ENCODE peak calls at places on chromosomes 2 and 18, in four cellular contexts. V is IMR-90, C is trophoblast cell, N is H9. Q is an unnamed sample.

GRCh38 chr2:127070221-127070620 is 36.7 kb downstream of the BIN1 start:
- DNase-seq in C (no peak), N (no peak), V (no peak), Q (no peak)

GRCh38 chr2:119958642-119959268 is 54.1 kb upstream of the EPB41L5 start:
- DNase-seq in V (peak), C (no peak), N (no peak), Q (no peak)

GRCh38 chr2:120578576-120579352 is 156.9 kb upstream of the GLI2 start:
- DNase-seq in N (no peak), V (no peak), C (no peak), Q (no peak)

GRCh38 chr18:13141209-13141608 is 77.4 kb upstream of the LDLRAD4 start:
- DNase-seq in C (no peak), N (no peak), V (no peak), Q (no peak)

GRCh38 chr2:2743164-2743571 is 412.1 kb upstream of the MYT1L start:
- DNase-seq in V (peak), C (no peak), N (no peak), Q (no peak)

GRCh38 chr2:99802730-99803129 is 312.9 kb upstream of the REV1 start:
- DNase-seq in V (no peak), C (no peak), N (no peak), Q (no peak)

GRCh38 chr2:179677148-179677688 is 184.2 kb downstream of the ZNF385B start:
- DNase-seq in V (peak), N (no peak), C (no peak), Q (no peak)

GRCh38 chr2:235669269-235669831 is 175.5 kb downstream of the AGAP1 start:
- DNase-seq in N (peak), V (peak), C (peak), Q (peak)

DNA sequence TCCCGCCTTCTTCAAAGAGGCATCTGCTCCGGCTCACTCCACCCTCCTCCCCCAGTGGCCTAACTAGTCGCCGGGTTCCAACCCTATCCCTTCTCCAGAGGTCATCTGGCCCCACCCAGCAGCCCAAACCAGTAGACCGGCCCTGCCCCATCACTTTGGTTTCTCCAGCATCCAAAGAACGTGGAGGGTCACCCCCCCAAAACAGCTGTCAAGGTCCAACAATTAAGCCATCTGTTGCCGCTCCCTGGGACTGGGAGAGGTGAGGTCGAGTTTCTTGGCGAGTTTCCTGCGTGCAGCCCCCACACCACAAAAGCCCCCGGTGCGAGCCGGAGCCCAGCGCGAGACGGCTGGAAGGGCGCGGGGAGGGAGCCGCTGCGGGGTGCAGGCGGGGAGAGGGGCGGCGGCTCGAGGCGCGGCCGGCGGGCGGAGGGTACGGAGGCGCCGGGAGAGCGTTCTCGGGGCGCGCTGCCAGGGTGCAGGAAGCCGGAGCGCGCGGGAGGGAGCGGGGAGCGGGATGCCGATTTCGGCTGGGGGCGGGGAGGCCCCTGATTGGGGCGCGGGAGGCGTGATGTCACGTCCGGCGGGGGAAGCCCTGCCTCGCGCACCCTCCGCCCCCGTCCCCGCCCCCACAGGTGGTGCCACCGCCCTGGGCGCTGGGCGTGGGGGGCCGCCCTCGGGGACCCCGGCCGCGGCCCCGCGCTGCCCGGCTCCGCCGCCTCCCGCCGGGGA is 571 bp upstream of the GPC1 start:
- DNase-seq in V (peak), N (peak), C (peak), Q (peak)
- H2AK5ac ChIP-seq in V (peak), N (no peak), C (no peak), Q (peak)

GRCh38 chr2:64779117-64779690 is 125.5 kb upstream of the SERTAD2 start:
- DNase-seq in N (no peak), V (peak), C (peak), Q (no peak)
- H3K27ac ChIP-seq in N (no peak), V (peak), C (no peak), Q (no peak)

DNA sequence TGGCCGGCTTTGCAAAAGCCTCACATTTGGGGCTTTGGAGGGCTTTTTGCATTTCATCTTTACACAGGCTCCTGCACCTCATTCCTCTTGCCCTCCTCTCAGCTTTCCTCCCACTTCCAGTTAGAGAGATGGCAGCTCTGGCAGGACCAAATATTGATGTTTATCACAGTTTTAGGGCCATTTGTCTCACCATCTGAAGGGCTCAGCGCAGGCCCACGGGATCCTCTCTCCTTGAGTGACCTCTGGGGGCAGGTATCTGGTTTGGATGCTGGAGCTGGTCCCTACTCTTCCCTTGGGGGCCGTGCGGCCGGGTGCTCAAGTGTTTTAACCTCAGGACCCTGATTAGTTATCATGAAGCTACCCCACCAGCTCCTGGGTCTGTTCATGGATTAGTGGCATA is 19.9 kb downstream of the ATOH8 start:
- DNase-seq in N (no peak), C (no peak), V (no peak), Q (no peak)
- H2AK5ac ChIP-seq in N (no peak), C (no peak), V (peak), Q (peak)

GRCh38 chr2:36562245-36562644 is 35.7 kb downstream of the FEZ2 start:
- DNase-seq in N (no peak), C (peak), V (peak), Q (no peak)
- H3K27ac ChIP-seq in N (no peak), C (peak), V (peak), Q (no peak)

GRCh38 chr18:70335892-70336726 is 47.3 kb downstream of the SOCS6 start:
- DNase-seq in C (no peak), V (no peak), N (no peak), Q (no peak)
- H2AK5ac ChIP-seq in C (no peak), V (peak), N (no peak), Q (no peak)

GRCh38 chr2:9106338-9107167 is 100.1 kb upstream of the ASAP2 start:
- DNase-seq in N (no peak), V (no peak), C (peak), Q (no peak)
- H3K27ac ChIP-seq in N (no peak), V (no peak), C (no peak), Q (no peak)

DNA sequence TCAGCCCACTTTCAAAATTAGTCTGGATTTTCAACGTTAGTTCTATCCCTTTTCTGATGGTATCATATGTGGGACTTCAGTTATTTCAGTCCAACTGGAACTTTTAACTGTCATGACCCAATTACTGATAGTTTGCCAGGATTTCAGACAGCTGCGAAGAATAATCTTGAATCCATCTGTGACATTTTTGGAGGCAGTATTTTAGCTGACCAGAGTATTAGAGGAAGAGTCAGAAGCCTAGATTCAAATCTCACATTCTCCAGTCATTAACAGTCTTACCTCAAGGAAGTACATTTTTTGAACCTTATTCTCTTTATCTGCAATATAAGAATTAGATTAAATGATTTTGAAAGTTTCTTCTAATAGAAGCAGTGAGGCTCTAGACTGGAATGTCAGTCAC is 81.3 kb downstream of the PTRHD1 start:
- DNase-seq in V (no peak), N (no peak), C (peak), Q (no peak)
- H2AK5ac ChIP-seq in V (no peak), N (no peak), C (no peak), Q (no peak)

Q was measured in neuronal stem cell.